ENCODE peak calls at places on chromosomes 2 and 18, in eight cellular contexts. N, C, I, J, F, P, H and U are unnamed samples.

GRCh38 chr2:20506281-20506685 is 59.4 kb downstream of the RHOB start:
- DNase-seq in N (no peak), C (no peak), I (no peak), J (no peak), F (no peak), P (no peak), H (no peak), U (no peak)

GRCh38 chr2:215711484-215712034 is 275.7 kb upstream of the FN1 start:
- DNase-seq in N (peak; percentile 90), C (no peak), I (no peak), J (no peak), F (no peak), P (no peak), H (no peak), U (no peak)

GRCh38 chr2:20052229-20052871 is 922 bp upstream of the LAPTM4A start:
- DNase-seq in N (no peak), C (no peak), I (no peak), J (no peak), F (peak; percentile 54), P (no peak), H (peak; percentile 62), U (no peak)

GRCh38 chr2:43508209-43508608 is 87.6 kb downstream of the THADA start:
- DNase-seq in N (no peak), C (no peak), I (no peak), J (no peak), F (no peak), P (no peak), H (no peak), U (no peak)

GRCh38 chr2:46963210-46963609 is 47.6 kb upstream of the MCFD2 start:
- DNase-seq in N (no peak), C (no peak), I (no peak), J (no peak), F (no peak), P (no peak), H (no peak), U (no peak)

GRCh38 chr2:164114937-164115336 is 379.1 kb upstream of the FIGN start:
- DNase-seq in N (no peak), C (no peak), I (no peak), J (peak; percentile 54), F (no peak), P (no peak), H (no peak), U (no peak)

GRCh38 chr2:219059375-219059724 is 1.4 kb downstream of the IHH start:
- DNase-seq in N (no peak), C (no peak), I (no peak), J (no peak), F (no peak), P (no peak), H (no peak), U (no peak)

GRCh38 chr18:34871435-34871834 is 161.3 kb downstream of the DTNA start:
- DNase-seq in N (no peak), C (no peak), I (no peak), J (no peak), F (no peak), P (no peak), H (no peak), U (no peak)

GRCh38 chr2:151973013-151973900 is 125.6 kb downstream of the CACNB4 start:
- DNase-seq in N (no peak), C (no peak), I (no peak), J (no peak), F (peak; percentile 40), P (no peak), H (peak; percentile 7), U (no peak)

GRCh38 chr2:104844813-104845551 is 8.9 kb upstream of the POU3F3 start:
- DNase-seq in N (no peak), C (no peak), I (peak; percentile 59), J (peak; percentile 75), F (peak; percentile 52), P (peak; percentile 70), H (no peak), U (no peak)

GRCh38 chr18:55900380-55900779 is 312.4 kb upstream of the TCF4 start:
- DNase-seq in N (peak; percentile 18), C (no peak), I (no peak), J (no peak), F (no peak), P (no peak), H (no peak), U (no peak)